ENCODE peak calls at places on chromosome 19, in eight cellular contexts. X is hepatocyte, T is GM23338, Q is SK-N-SH, C is GM23248, F is PC-3, R is OCI-LY7, G is MM.1S. B is an unnamed sample. For H3K4me1 and H3K9me2, the result is how much of the 10 kb centered on the place peaks cover.

GRCh38 chr19:34985249-34986022 is 14.7 kb upstream of the GRAMD1A start:
- DNase-seq in R (peak), C (peak), X (no peak), Q (no peak), F (no peak), G (no peak), T (peak), B (no peak)

GRCh38 chr19:38437917-38438316 is 4.4 kb downstream of the RYR1 start:
- DNase-seq in T (no peak), Q (no peak), G (no peak), R (no peak), C (no peak), X (no peak), F (no peak), B (no peak)

GRCh38 chr19:1481893-1482360 is 2.9 kb upstream of the C19orf25 start:
- DNase-seq in C (no peak), Q (no peak), F (no peak), X (no peak), R (no peak), G (no peak), T (no peak), B (no peak)

GRCh38 chr19:11964858-11965645 is at the start of gene ZNF763:
- DNase-seq in T (peak), C (peak), R (peak), X (peak), Q (peak), F (peak), G (peak), B (no peak)

GRCh38 chr19:16335226-16335625 is 10.6 kb downstream of the KLF2 start:
- DNase-seq in C (no peak), R (no peak), Q (no peak), T (no peak), F (no peak), X (no peak), G (no peak), B (no peak)

GRCh38 chr19:6740589-6741348 is 1.3 kb downstream of the TRIP10 start:
- DNase-seq in X (peak), F (peak), G (no peak), C (peak), R (peak), Q (peak), T (peak), B (no peak)

GRCh38 chr19:928471-929259 is 2.8 kb downstream of the ARID3A start:
- DNase-seq in F (no peak), G (no peak), X (peak), R (no peak), C (no peak), Q (no peak), T (no peak), B (no peak)

GRCh38 chr19:50514346-50515167 is 844 bp upstream of the ASPDH start:
- DNase-seq in X (no peak), C (no peak), Q (peak), T (no peak), F (no peak), R (no peak), G (no peak), B (no peak)

GRCh38 chr19:21970466-21970865 is 40.3 kb downstream of the ZNF208 start:
- DNase-seq in X (no peak), C (no peak), F (no peak), R (no peak), T (no peak), Q (no peak), G (no peak), B (no peak)

GRCh38 chr19:14502334-14503092 is 6.6 kb upstream of the GIPC1 start:
- DNase-seq in R (no peak), X (no peak), C (peak), F (peak), Q (no peak), G (no peak), T (no peak), B (no peak)

GRCh38 chr19:42251572-42251990 is 3.3 kb downstream of the ERF start:
- DNase-seq in F (no peak), C (no peak), G (peak), T (no peak), X (no peak), Q (no peak), R (no peak), B (no peak)

DNA sequence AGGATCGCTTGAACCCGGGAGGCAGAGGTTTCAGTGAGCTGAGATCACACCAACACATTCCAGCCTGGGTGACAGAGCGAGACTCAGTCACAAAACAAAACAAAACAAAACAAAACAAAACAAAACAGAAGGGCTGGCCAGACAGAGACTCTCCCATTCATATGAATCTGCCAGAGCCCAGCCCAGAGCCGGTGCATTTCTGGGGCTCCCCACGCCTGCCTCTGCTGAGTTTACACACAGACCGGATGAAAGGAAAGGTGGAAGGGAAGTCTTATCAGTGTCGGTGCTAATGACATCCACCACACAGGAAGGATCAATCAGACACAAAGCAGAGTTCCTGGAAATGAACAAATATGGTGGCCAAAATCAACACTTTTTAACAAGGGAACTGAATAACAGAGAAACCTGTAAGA is 6.8 kb downstream of the TRAPPC6A start:
- DNase-seq in G (no peak), T (no peak), F (no peak), C (no peak), Q (no peak), X (peak), R (no peak), B (no peak)
- TF ChIP-seq EZH2phosphoT487 in G (no peak), T (no peak), F (no peak), C (no peak), Q (no peak), X (no peak), R (no peak), B (no peak)

GRCh38 chr19:44746946-44747738 is 1.4 kb upstream of the BCL3 start:
- DNase-seq in F (peak), R (peak), X (peak), Q (peak), T (peak), C (peak), G (peak), B (peak)
- H3K4me1 ChIP-seq in F (half or more), R (under half), X (under half), Q (under half), T (under half), C (under half), G (under half), B (half or more)

GRCh38 chr19:2589441-2589840 is 113.1 kb downstream of the GNG7 start:
- DNase-seq in G (no peak), F (no peak), R (no peak), T (peak), C (no peak), Q (no peak), X (no peak), B (no peak)

GRCh38 chr19:2590630-2591399 is 111.7 kb downstream of the GNG7 start:
- DNase-seq in X (no peak), C (no peak), R (no peak), T (no peak), Q (no peak), F (no peak), G (no peak), B (no peak)

GRCh38 chr19:2591537-2592291 is 110.8 kb downstream of the GNG7 start:
- DNase-seq in G (no peak), C (no peak), X (no peak), F (no peak), Q (no peak), R (no peak), T (no peak), B (no peak)

GRCh38 chr19:2594319-2594718 is 108.2 kb downstream of the GNG7 start:
- DNase-seq in C (no peak), F (no peak), T (no peak), Q (no peak), R (no peak), G (no peak), X (no peak), B (no peak)

DNA sequence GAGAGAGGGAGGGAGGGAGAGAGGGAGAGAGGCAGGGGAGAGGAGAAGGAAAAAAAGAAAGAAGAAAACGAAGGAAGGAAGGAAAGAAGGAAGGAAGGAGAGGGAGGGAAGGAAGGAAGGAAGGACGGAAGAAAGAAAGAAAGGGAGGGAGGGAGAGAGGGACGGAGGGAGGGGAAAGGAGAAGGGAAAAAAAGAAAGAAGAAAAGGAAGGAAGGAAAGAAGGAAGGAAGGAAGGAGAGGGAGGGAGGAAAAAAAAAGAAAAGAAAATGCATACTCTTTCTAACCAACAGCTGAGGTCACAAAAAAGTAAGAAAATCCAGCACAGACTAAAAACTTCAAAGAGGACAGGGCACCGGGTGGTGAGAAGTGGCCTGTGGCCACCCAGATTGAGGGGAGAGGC is 109.7 kb downstream of the GNG7 start:
- DNase-seq in G (no peak), C (no peak), R (no peak), F (no peak), Q (no peak), X (no peak), T (no peak), B (no peak)
- H3K9me2 ChIP-seq in G (under half), C (under half), R (under half), F (under half), Q (under half), X (under half), T (under half), B (under half)

GRCh38 chr19:53034948-53035675 is 9.4 kb upstream of the ERVV-2 start:
- DNase-seq in R (no peak), G (no peak), C (peak), Q (no peak), T (no peak), X (no peak), F (no peak), B (no peak)
- TF ChIP-seq EZH2phosphoT487 in R (no peak), G (no peak), C (no peak), Q (no peak), T (no peak), X (no peak), F (no peak), B (no peak)

B was measured in HCT116.